ENCODE peak calls at places on chromosome 14, in ten cellular contexts. Z is activated naive CD4-positive, alpha-beta T cell; P is sciatic nerve; M is foreskin melanocyte; Y is uterus; J is left ventricle myocardium inferior; O is stimulated activated CD4-positive, alpha-beta T cell treated with anti-CD3 and anti-CD28 coated beads, Interleukin-4, amount 100 ng/mL, for 1 hour; X is central memory CD4-positive, alpha-beta T cell; H is NCI-H345; U is renal cortical epithelial cell. G is an unnamed sample.
A peak's percentile ranks its signal among the peaks of the same experiment; 100 is the strongest.

GRCh38 chr14:25150934-25151790 is 101.2 kb upstream of the STXBP6 start:
- DNase-seq in Z (no peak), P (no peak), M (peak; percentile 42), Y (no peak), J (no peak), O (no peak), X (no peak), H (peak; percentile 59), U (peak; percentile 69), G (peak; percentile 69)

GRCh38 chr14:63249112-63249511 is 44.9 kb downstream of the RHOJ start:
- DNase-seq in Z (no peak), P (no peak), M (no peak), Y (no peak), J (no peak), O (no peak), X (no peak), H (no peak), U (no peak), G (no peak)

GRCh38 chr14:74963705-74964271 is 8.4 kb upstream of the PGF start:
- DNase-seq in Z (no peak), P (no peak), M (no peak), Y (no peak), J (no peak), O (no peak), X (no peak), H (no peak), U (peak; percentile 32), G (no peak)

GRCh38 chr14:78399316-78399889 is 229.2 kb downstream of the NRXN3 start:
- DNase-seq in Z (no peak), P (no peak), M (peak; percentile 5), Y (no peak), J (no peak), O (no peak), X (no peak), H (no peak), U (peak; percentile 46), G (peak; percentile 22)

GRCh38 chr14:104756477-104757237 is 3.7 kb downstream of the SIVA1 start:
- DNase-seq in Z (no peak), P (no peak), M (no peak), Y (no peak), J (no peak), O (no peak), X (no peak), H (no peak), U (no peak), G (no peak)

GRCh38 chr14:61519106-61519505 is 176.2 kb upstream of the HIF1A start:
- DNase-seq in Z (no peak), P (no peak), M (no peak), Y (no peak), J (no peak), O (no peak), X (no peak), H (no peak), U (no peak), G (no peak)

GRCh38 chr14:81122326-81122725 is 98.4 kb downstream of the GTF2A1 start:
- DNase-seq in Z (no peak), P (no peak), M (no peak), Y (no peak), J (no peak), O (no peak), X (no peak), H (no peak), U (no peak), G (no peak)

GRCh38 chr14:105473033-105473676 is 1.5 kb upstream of the CRIP2 start:
- DNase-seq in Z (no peak), P (no peak), M (no peak), Y (no peak), J (peak; percentile 44), O (no peak), X (no peak), H (peak; percentile 56), U (peak; percentile 44), G (no peak)

GRCh38 chr14:94356379-94357056 is 31.9 kb downstream of the SERPINA1 start:
- DNase-seq in Z (no peak), P (no peak), M (peak; percentile 15), Y (no peak), J (no peak), O (no peak), X (no peak), H (no peak), U (no peak), G (no peak)

GRCh38 chr14:92217956-92218355 is 96.2 kb downstream of the CPSF2 start:
- DNase-seq in Z (no peak), P (no peak), M (no peak), Y (no peak), J (no peak), O (no peak), X (no peak), H (no peak), U (no peak), G (no peak)

GRCh38 chr14:32986791-32987545 is 48.3 kb downstream of the NPAS3 start:
- DNase-seq in Z (no peak), P (no peak), M (peak; percentile 82), Y (no peak), J (peak; percentile 18), O (no peak), X (no peak), H (no peak), U (no peak), G (no peak)

GRCh38 chr14:47442206-47442605 is 233.2 kb downstream of the MDGA2 start:
- DNase-seq in Z (no peak), P (no peak), M (peak; percentile 38), Y (no peak), J (no peak), O (no peak), X (no peak), H (no peak), U (peak; percentile 90), G (peak; percentile 95)

GRCh38 chr14:105532111-105532623 is 5.8 kb downstream of the TMEM121 start:
- DNase-seq in Z (no peak), P (no peak), M (no peak), Y (no peak), J (no peak), O (no peak), X (no peak), H (no peak), U (no peak), G (no peak)

GRCh38 chr14:70808023-70808401 is 1.3 kb downstream of the MAP3K9 start:
- DNase-seq in Z (peak; percentile 22), P (no peak), M (no peak), Y (no peak), J (no peak), O (peak; percentile 55), X (peak; percentile 58), H (peak; percentile 42), U (peak; percentile 45), G (no peak)

GRCh38 chr14:75280448-75280830 is 1.8 kb downstream of the FOS start:
- DNase-seq in Z (no peak), P (no peak), M (no peak), Y (no peak), J (no peak), O (no peak), X (peak; percentile 23), H (no peak), U (no peak), G (no peak)

GRCh38 chr14:34252227-34252626 is 209.8 kb downstream of the SPTSSA start:
- DNase-seq in Z (no peak), P (no peak), M (no peak), Y (no peak), J (no peak), O (no peak), X (no peak), H (no peak), U (peak; percentile 47), G (no peak)

GRCh38 chr14:72619071-72619710 is 274.7 kb downstream of the DPF3 start:
- DNase-seq in Z (no peak), P (no peak), M (no peak), Y (no peak), J (no peak), O (no peak), X (no peak), H (no peak), U (peak; percentile 48), G (no peak)

GRCh38 chr14:21070083-21070609 is at the start of gene ARHGEF40:
- DNase-seq in Z (no peak), P (peak; percentile 84), M (peak; percentile 31), Y (peak; percentile 58), J (peak; percentile 79), O (no peak), X (no peak), H (peak; percentile 66), U (no peak), G (no peak)

GRCh38 chr14:50530794-50531193 is 1.6 kb downstream of the MAP4K5 start:
- DNase-seq in Z (no peak), P (no peak), M (no peak), Y (no peak), J (no peak), O (no peak), X (no peak), H (no peak), U (no peak), G (no peak)

GRCh38 chr14:75487155-75487671 is 35.1 kb upstream of the BATF start:
- DNase-seq in Z (no peak), P (no peak), M (no peak), Y (no peak), J (no peak), O (no peak), X (no peak), H (no peak), U (peak; percentile 78), G (peak; percentile 10)

GRCh38 chr14:77607741-77608302 is 8.6 kb downstream of the SPTLC2 start:
- DNase-seq in Z (no peak), P (no peak), M (no peak), Y (no peak), J (no peak), O (no peak), X (no peak), H (no peak), U (no peak), G (peak; percentile 29)

GRCh38 chr14:74888164-74889158 is 6.7 kb downstream of the DLST start:
- DNase-seq in Z (no peak), P (no peak), M (no peak), Y (no peak), J (no peak), O (no peak), X (no peak), H (no peak), U (peak; percentile 27), G (no peak)

GRCh38 chr14:43135877-43136411 is 1371.1 kb downstream of the FSCB start:
- DNase-seq in Z (no peak), P (no peak), M (no peak), Y (no peak), J (no peak), O (no peak), X (no peak), H (no peak), U (no peak), G (no peak)

GRCh38 chr14:31154956-31155355 is 52.6 kb downstream of the HECTD1 start:
- DNase-seq in Z (no peak), P (no peak), M (no peak), Y (no peak), J (no peak), O (no peak), X (no peak), H (no peak), U (peak; percentile 32), G (no peak)

G was measured in kidney glomerular epithelial cell.